ENCODE peak calls at places on chromosomes 2 and 18, in four cellular contexts. Q is fibroblast of lung, S is hepatocyte, X is cardiac muscle cell. M is an unnamed sample.

GRCh38 chr2:3575534-3576324 is 669 bp downstream of the RPS7 start:
- DNase-seq in Q (no peak), X (peak; percentile 23), S (peak; percentile 29), M (peak; percentile 28)

GRCh38 chr2:33673937-33674336 is 74.8 kb upstream of the FAM98A start:
- DNase-seq in S (peak; percentile 10), X (no peak), Q (peak; percentile 22), M (peak; percentile 33)

GRCh38 chr18:3297025-3297984 is 35.4 kb downstream of the MYL12B start:
- DNase-seq in S (peak; percentile 95), X (peak; percentile 91), Q (peak; percentile 91), M (peak; percentile 47)

GRCh38 chr18:58649966-58650816 is 21.1 kb upstream of the MALT1 start:
- DNase-seq in Q (no peak), S (no peak), X (no peak), M (no peak)

GRCh38 chr2:160301420-160301819 is 101.3 kb upstream of the ITGB6 start:
- DNase-seq in Q (no peak), X (no peak), S (no peak), M (no peak)

GRCh38 chr2:96602330-96602823 is 35.7 kb downstream of the KANSL3 start:
- DNase-seq in S (peak; percentile 19), Q (no peak), X (no peak), M (no peak)

GRCh38 chr2:240840435-240841060 is 20.5 kb upstream of the KIF1A start:
- DNase-seq in X (peak; percentile 89), Q (peak; percentile 65), S (peak; percentile 88), M (peak; percentile 80)

GRCh38 chr18:56869189-56869777 is 218.1 kb downstream of the WDR7 start:
- DNase-seq in S (peak; percentile 64), X (peak; percentile 56), Q (peak; percentile 79), M (peak; percentile 31)

GRCh38 chr18:23337599-23338444 is 115.3 kb upstream of the RIOK3 start:
- DNase-seq in Q (peak; percentile 73), S (peak; percentile 26), X (no peak), M (peak; percentile 10)

GRCh38 chr2:10709290-10709939 is 12.0 kb upstream of the ATP6V1C2 start:
- DNase-seq in Q (no peak), S (peak; percentile 28), X (peak; percentile 37), M (peak; percentile 54)

GRCh38 chr2:71463342-71463654 is 9.9 kb downstream of the DYSF start:
- DNase-seq in S (no peak), Q (no peak), X (no peak), M (peak; percentile 41)

GRCh38 chr2:108921096-108922030 is 67.7 kb downstream of the EDAR start:
- DNase-seq in X (no peak), Q (no peak), S (no peak), M (no peak)

GRCh38 chr2:10269711-10270610 is 32.7 kb upstream of the HPCAL1 start:
- DNase-seq in Q (no peak), X (no peak), S (peak; percentile 61), M (no peak)

GRCh38 chr2:74010087-74010541 is 25.4 kb downstream of the TET3 start:
- DNase-seq in Q (no peak), X (no peak), S (peak; percentile 37), M (peak; percentile 80)

GRCh38 chr2:64049633-64050220 is 30.5 kb upstream of the VPS54 start:
- DNase-seq in X (peak; percentile 68), Q (peak; percentile 80), S (peak; percentile 78), M (peak; percentile 93)

GRCh38 chr2:36633470-36634092 is 35.6 kb upstream of the FEZ2 start:
- DNase-seq in S (no peak), X (no peak), Q (no peak), M (no peak)

GRCh38 chr2:9205963-9206948 is at the start of gene ASAP2:
- DNase-seq in Q (peak; percentile 66), X (peak; percentile 87), S (peak; percentile 91), M (peak; percentile 78)

GRCh38 chr18:1458547-1458946 is 553.9 kb downstream of the ADCYAP1 start:
- DNase-seq in S (no peak), Q (no peak), X (no peak), M (no peak)

GRCh38 chr18:1452821-1453220 is 548.1 kb downstream of the ADCYAP1 start:
- DNase-seq in Q (no peak), X (no peak), S (no peak), M (no peak)

GRCh38 chr18:1455605-1456004 is 550.9 kb downstream of the ADCYAP1 start:
- DNase-seq in S (no peak), Q (no peak), X (no peak), M (no peak)
- H3K9me3 ChIP-seq in S (no peaks in the 10 kb centered on the region), Q (no peaks in the 10 kb centered on the region), X (no peaks in the 10 kb centered on the region), M (no peaks in the 10 kb centered on the region)

GRCh38 chr18:48106498-48106897 is 176.0 kb upstream of the SMAD2 start:
- DNase-seq in Q (no peak), S (no peak), X (no peak), M (no peak)

GRCh38 chr18:48105317-48105716 is 174.9 kb upstream of the SMAD2 start:
- DNase-seq in X (no peak), S (no peak), Q (no peak), M (no peak)

GRCh38 chr18:48104703-48105102 is 174.2 kb upstream of the SMAD2 start:
- DNase-seq in S (no peak), Q (no peak), X (no peak), M (no peak)

GRCh38 chr18:48108136-48108535 is 177.7 kb upstream of the SMAD2 start:
- DNase-seq in S (no peak), X (no peak), Q (no peak), M (no peak)

GRCh38 chr18:48106976-48107781 is 176.7 kb upstream of the SMAD2 start:
- DNase-seq in Q (no peak), X (no peak), S (no peak), M (no peak)
- H3K27ac ChIP-seq in Q (no peak overlapping the region), X (no peak overlapping the region), S (no peak overlapping the region), M (no peak overlapping the region)

GRCh38 chr2:65256088-65256487 is 28.5 kb downstream of the ACTR2 start:
- DNase-seq in S (no peak), X (no peak), Q (no peak), M (no peak)
- H3K9me3 ChIP-seq in S (no peaks in the 10 kb centered on the region), X (no peaks in the 10 kb centered on the region), Q (no peaks in the 10 kb centered on the region), M (no peaks in the 10 kb centered on the region)

GRCh38 chr2:68566362-68566761 is 77.0 kb upstream of the PROKR1 start:
- DNase-seq in S (no peak), X (no peak), Q (no peak), M (no peak)

GRCh38 chr2:68562934-68563333 is 80.4 kb upstream of the PROKR1 start:
- DNase-seq in X (no peak), Q (no peak), S (no peak), M (no peak)

GRCh38 chr2:68565273-68565672 is 78.1 kb upstream of the PROKR1 start:
- DNase-seq in X (no peak), Q (no peak), S (no peak), M (no peak)

GRCh38 chr2:68565858-68566257 is 77.5 kb upstream of the PROKR1 start:
- DNase-seq in X (no peak), S (peak; percentile 28), Q (no peak), M (no peak)

GRCh38 chr2:68564426-68564825 is 79.0 kb upstream of the PROKR1 start:
- DNase-seq in X (no peak), S (no peak), Q (no peak), M (no peak)
- H3K27ac ChIP-seq in X (no peak overlapping the region), S (no peak overlapping the region), Q (no peak overlapping the region), M (no peak overlapping the region)

GRCh38 chr2:26081601-26082000 is 47.7 kb downstream of the RAB10 start:
- DNase-seq in Q (no peak), S (no peak), X (no peak), M (no peak)
- H3K9me3 ChIP-seq in Q (no peaks in the 10 kb centered on the region), S (peaks cover 4% of the 10 kb centered on the region), X (no peaks in the 10 kb centered on the region), M (peaks cover 25% of the 10 kb centered on the region)